ENCODE peak calls at places on chromosomes 2 and 18, in ten cellular contexts. One of them, this sample, is unnamed.

GRCh38 chr2:69088471-69088870 is 75.5 kb downstream of the ANTXR1 start:
- DNase-seq in adrenal gland: no peak
- DNase-seq in endodermal cell: no peak
- DNase-seq in K562: no peak
- DNase-seq in right lobe of liver: no peak
- DNase-seq in MCF 10A: no peak
- DNase-seq in GM10248: no peak
- DNase-seq in psoas muscle: no peak
- DNase-seq in lower lobe of right lung: no peak
- DNase-seq in colonic mucosa: no peak
- DNase-seq in this sample: no peak

GRCh38 chr2:128469203-128469602 is 150.5 kb upstream of the HS6ST1 start:
- DNase-seq in adrenal gland: peak
- DNase-seq in endodermal cell: peak
- DNase-seq in K562: peak
- DNase-seq in right lobe of liver: no peak
- DNase-seq in MCF 10A: no peak
- DNase-seq in GM10248: no peak
- DNase-seq in psoas muscle: no peak
- DNase-seq in lower lobe of right lung: no peak
- DNase-seq in colonic mucosa: peak
- DNase-seq in this sample: no peak

GRCh38 chr18:9038277-9038871 is 64.1 kb upstream of the NDUFV2 start:
- DNase-seq in adrenal gland: no peak
- DNase-seq in endodermal cell: no peak
- DNase-seq in K562: no peak
- DNase-seq in right lobe of liver: no peak
- DNase-seq in MCF 10A: no peak
- DNase-seq in GM10248: no peak
- DNase-seq in psoas muscle: no peak
- DNase-seq in lower lobe of right lung: no peak
- DNase-seq in colonic mucosa: no peak
- DNase-seq in this sample: no peak

GRCh38 chr18:10296491-10296890 is 157.9 kb upstream of the APCDD1 start:
- DNase-seq in adrenal gland: no peak
- DNase-seq in endodermal cell: no peak
- DNase-seq in K562: no peak
- DNase-seq in right lobe of liver: no peak
- DNase-seq in MCF 10A: peak
- DNase-seq in GM10248: no peak
- DNase-seq in psoas muscle: no peak
- DNase-seq in lower lobe of right lung: no peak
- DNase-seq in colonic mucosa: no peak
- DNase-seq in this sample: no peak

GRCh38 chr18:50558948-50559749 is 738 bp upstream of the MAPK4 start:
- DNase-seq in adrenal gland: no peak
- DNase-seq in endodermal cell: no peak
- DNase-seq in K562: no peak
- DNase-seq in right lobe of liver: peak
- DNase-seq in MCF 10A: no peak
- DNase-seq in GM10248: no peak
- DNase-seq in psoas muscle: no peak
- DNase-seq in lower lobe of right lung: no peak
- DNase-seq in colonic mucosa: no peak
- DNase-seq in this sample: no peak

GRCh38 chr2:159326569-159327255 is 40.2 kb upstream of the WDSUB1 start:
- DNase-seq in adrenal gland: no peak
- DNase-seq in endodermal cell: no peak
- DNase-seq in K562: no peak
- DNase-seq in right lobe of liver: no peak
- DNase-seq in MCF 10A: peak
- DNase-seq in GM10248: no peak
- DNase-seq in psoas muscle: no peak
- DNase-seq in lower lobe of right lung: no peak
- DNase-seq in colonic mucosa: no peak
- DNase-seq in this sample: peak

GRCh38 chr2:86035883-86036789 is 69.5 kb downstream of the POLR1A start:
- DNase-seq in adrenal gland: peak
- DNase-seq in endodermal cell: no peak
- DNase-seq in K562: no peak
- DNase-seq in right lobe of liver: peak
- DNase-seq in MCF 10A: peak
- DNase-seq in GM10248: peak
- DNase-seq in psoas muscle: peak
- DNase-seq in lower lobe of right lung: peak
- DNase-seq in colonic mucosa: peak
- DNase-seq in this sample: peak

GRCh38 chr18:46712406-46712805 is 44.4 kb downstream of the ST8SIA5 start:
- DNase-seq in adrenal gland: peak
- DNase-seq in endodermal cell: no peak
- DNase-seq in K562: no peak
- DNase-seq in right lobe of liver: no peak
- DNase-seq in MCF 10A: no peak
- DNase-seq in GM10248: no peak
- DNase-seq in psoas muscle: peak
- DNase-seq in lower lobe of right lung: no peak
- DNase-seq in colonic mucosa: no peak
- DNase-seq in this sample: no peak

GRCh38 chr2:146239392-146240135 is 1605.3 kb upstream of the ACVR2A start:
- DNase-seq in adrenal gland: no peak
- DNase-seq in endodermal cell: no peak
- DNase-seq in K562: no peak
- DNase-seq in right lobe of liver: no peak
- DNase-seq in MCF 10A: no peak
- DNase-seq in GM10248: no peak
- DNase-seq in psoas muscle: no peak
- DNase-seq in lower lobe of right lung: no peak
- DNase-seq in colonic mucosa: no peak
- DNase-seq in this sample: no peak

GRCh38 chr2:215825709-215826108 is 187.6 kb downstream of the MREG start:
- DNase-seq in adrenal gland: no peak
- DNase-seq in endodermal cell: no peak
- DNase-seq in K562: no peak
- DNase-seq in right lobe of liver: no peak
- DNase-seq in MCF 10A: no peak
- DNase-seq in GM10248: no peak
- DNase-seq in psoas muscle: no peak
- DNase-seq in lower lobe of right lung: no peak
- DNase-seq in colonic mucosa: no peak
- DNase-seq in this sample: no peak

GRCh38 chr18:57627488-57627887 is 5.9 kb upstream of the NARS1 start:
- DNase-seq in adrenal gland: no peak
- DNase-seq in endodermal cell: peak
- DNase-seq in K562: no peak
- DNase-seq in right lobe of liver: no peak
- DNase-seq in MCF 10A: no peak
- DNase-seq in GM10248: no peak
- DNase-seq in psoas muscle: no peak
- DNase-seq in lower lobe of right lung: no peak
- DNase-seq in colonic mucosa: no peak
- DNase-seq in this sample: no peak

GRCh38 chr2:27890146-27891062 is at the start of the genes BABAM2 and RBKS:
- DNase-seq in adrenal gland: peak
- DNase-seq in endodermal cell: peak
- DNase-seq in K562: peak
- DNase-seq in right lobe of liver: peak
- DNase-seq in MCF 10A: peak
- DNase-seq in GM10248: peak
- DNase-seq in psoas muscle: peak
- DNase-seq in lower lobe of right lung: peak
- DNase-seq in colonic mucosa: peak
- DNase-seq in this sample: peak
- TF ChIP-seq CTCF in adrenal gland: no peak
- TF ChIP-seq CTCF in endodermal cell: no peak
- TF ChIP-seq CTCF in K562: no peak
- TF ChIP-seq CTCF in right lobe of liver: no peak
- TF ChIP-seq CTCF in MCF 10A: no peak
- TF ChIP-seq CTCF in GM10248: no peak
- TF ChIP-seq CTCF in psoas muscle: no peak
- TF ChIP-seq CTCF in lower lobe of right lung: no peak
- TF ChIP-seq CTCF in colonic mucosa: no peak
- TF ChIP-seq CTCF in this sample: no peak

GRCh38 chr2:102848366-102848839 is 86.6 kb downstream of the TMEM182 start:
- DNase-seq in adrenal gland: peak
- DNase-seq in endodermal cell: peak
- DNase-seq in K562: peak
- DNase-seq in right lobe of liver: peak
- DNase-seq in MCF 10A: peak
- DNase-seq in GM10248: peak
- DNase-seq in psoas muscle: peak
- DNase-seq in lower lobe of right lung: peak
- DNase-seq in colonic mucosa: peak
- DNase-seq in this sample: peak
- TF ChIP-seq CTCF in adrenal gland: no peak
- TF ChIP-seq CTCF in endodermal cell: peak
- TF ChIP-seq CTCF in K562: no peak
- TF ChIP-seq CTCF in right lobe of liver: no peak
- TF ChIP-seq CTCF in MCF 10A: peak
- TF ChIP-seq CTCF in GM10248: no peak
- TF ChIP-seq CTCF in psoas muscle: no peak
- TF ChIP-seq CTCF in lower lobe of right lung: no peak
- TF ChIP-seq CTCF in colonic mucosa: no peak
- TF ChIP-seq CTCF in this sample: no peak

GRCh38 chr2:73827018-73827417 is 1.7 kb upstream of the STAMBP start:
- DNase-seq in adrenal gland: no peak
- DNase-seq in endodermal cell: no peak
- DNase-seq in K562: peak
- DNase-seq in right lobe of liver: no peak
- DNase-seq in MCF 10A: peak
- DNase-seq in GM10248: no peak
- DNase-seq in psoas muscle: no peak
- DNase-seq in lower lobe of right lung: no peak
- DNase-seq in colonic mucosa: no peak
- DNase-seq in this sample: no peak
- TF ChIP-seq CTCF in adrenal gland: peak
- TF ChIP-seq CTCF in endodermal cell: peak
- TF ChIP-seq CTCF in K562: peak
- TF ChIP-seq CTCF in right lobe of liver: no peak
- TF ChIP-seq CTCF in MCF 10A: peak
- TF ChIP-seq CTCF in GM10248: peak
- TF ChIP-seq CTCF in psoas muscle: no peak
- TF ChIP-seq CTCF in lower lobe of right lung: no peak
- TF ChIP-seq CTCF in colonic mucosa: peak
- TF ChIP-seq CTCF in this sample: peak

GRCh38 chr18:65435529-65435928 is 315.3 kb upstream of the CDH7 start:
- DNase-seq in adrenal gland: no peak
- DNase-seq in endodermal cell: no peak
- DNase-seq in K562: no peak
- DNase-seq in right lobe of liver: no peak
- DNase-seq in MCF 10A: no peak
- DNase-seq in GM10248: no peak
- DNase-seq in psoas muscle: no peak
- DNase-seq in lower lobe of right lung: no peak
- DNase-seq in colonic mucosa: no peak
- DNase-seq in this sample: no peak
- TF ChIP-seq CTCF in adrenal gland: no peak
- TF ChIP-seq CTCF in endodermal cell: no peak
- TF ChIP-seq CTCF in K562: no peak
- TF ChIP-seq CTCF in right lobe of liver: no peak
- TF ChIP-seq CTCF in MCF 10A: no peak
- TF ChIP-seq CTCF in GM10248: no peak
- TF ChIP-seq CTCF in psoas muscle: no peak
- TF ChIP-seq CTCF in lower lobe of right lung: no peak
- TF ChIP-seq CTCF in colonic mucosa: no peak
- TF ChIP-seq CTCF in this sample: no peak